ENCODE peak calls at places on chromosomes 7 and 10, in nine cellular contexts. T is upper lobe of right lung, D is brain microvascular endothelial cell, E is WTC11, K is breast epithelium, X is upper lobe of left lung, H is cardiac fibroblast, C is heart right ventricle, B is stomach. Z is an unnamed sample.

GRCh38 chr7:103348452-103348851 is 1.0 kb downstream of the PSMC2 start:
- DNase-seq in T (no peak), C (no peak), D (no peak), X (no peak), H (no peak), B (no peak), E (no peak), K (no peak), Z (no peak)

GRCh38 chr10:71877818-71878217 is 26.8 kb upstream of the PSAP start:
- DNase-seq in K (no peak), B (no peak), T (no peak), D (no peak), E (no peak), H (no peak), C (no peak), X (no peak), Z (no peak)

GRCh38 chr7:137681657-137682562 is 164.9 kb downstream of the DGKI start:
- DNase-seq in B (no peak), K (no peak), D (peak), E (no peak), T (no peak), X (no peak), C (no peak), H (peak), Z (no peak)

GRCh38 chr7:41881313-41882130 is 178.6 kb upstream of the INHBA start:
- DNase-seq in T (peak), X (peak), D (peak), E (no peak), K (no peak), C (peak), H (peak), B (no peak), Z (no peak)

GRCh38 chr7:30863694-30864011 is 48.0 kb upstream of the AQP1 start:
- DNase-seq in E (no peak), X (no peak), T (no peak), B (no peak), D (no peak), C (peak), K (no peak), H (peak), Z (no peak)

GRCh38 chr7:50664461-50664922 is 99.3 kb upstream of the DDC start:
- DNase-seq in E (no peak), H (peak), D (peak), C (no peak), B (no peak), T (no peak), X (no peak), K (no peak), Z (no peak)

GRCh38 chr10:89563861-89564478 is 28.6 kb upstream of the SLC16A12 start:
- DNase-seq in X (no peak), E (no peak), D (peak), H (peak), C (peak), T (no peak), B (no peak), K (no peak), Z (no peak)

GRCh38 chr7:29957921-29958320 is 31.7 kb downstream of the SCRN1 start:
- DNase-seq in C (no peak), K (no peak), H (no peak), T (no peak), B (no peak), E (no peak), X (no peak), D (no peak), Z (no peak)

GRCh38 chr10:131199646-131200045 is 111.9 kb downstream of the TCERG1L start:
- DNase-seq in C (no peak), E (no peak), D (no peak), B (peak), T (peak), K (no peak), X (peak), H (no peak), Z (peak)

GRCh38 chr10:119413738-119414611 is 128.5 kb downstream of the RGS10 start:
- DNase-seq in C (peak), D (peak), T (peak), H (peak), E (no peak), X (no peak), B (peak), K (no peak), Z (no peak)

GRCh38 chr7:5231811-5232484 is 41.9 kb downstream of the WIPI2 start:
- DNase-seq in B (no peak), E (no peak), C (no peak), T (no peak), K (no peak), X (peak), D (no peak), H (no peak), Z (no peak)

GRCh38 chr7:98303906-98304305 is 22.4 kb downstream of the BRI3 start:
- DNase-seq in X (no peak), T (no peak), D (no peak), H (no peak), K (no peak), B (no peak), C (no peak), E (peak), Z (no peak)

GRCh38 chr7:137120690-137121089 is 222.8 kb downstream of the PTN start:
- DNase-seq in E (no peak), X (no peak), K (no peak), D (no peak), H (no peak), C (no peak), B (no peak), T (no peak), Z (no peak)

GRCh38 chr10:70267161-70267933 is 16.5 kb downstream of the NPFFR1 start:
- DNase-seq in H (peak), X (peak), T (no peak), B (no peak), K (no peak), C (no peak), E (peak), D (peak), Z (no peak)

GRCh38 chr10:75437693-75438092 is 6.3 kb downstream of the LRMDA start:
- DNase-seq in K (no peak), H (no peak), C (no peak), X (no peak), T (no peak), B (no peak), D (no peak), E (no peak), Z (no peak)

GRCh38 chr7:24419070-24419469 is 135.1 kb downstream of the NPY start:
- DNase-seq in X (no peak), K (no peak), D (peak), E (no peak), B (no peak), T (no peak), H (peak), C (no peak), Z (no peak)

GRCh38 chr7:85111761-85112160 is 75.1 kb downstream of the SEMA3D start:
- DNase-seq in K (no peak), X (no peak), C (no peak), D (peak), T (no peak), H (peak), E (no peak), B (no peak), Z (no peak)

GRCh38 chr7:68107256-68107655 is 1110.6 kb downstream of the TYW1 start:
- DNase-seq in T (no peak), X (no peak), B (no peak), C (peak), E (no peak), D (no peak), H (peak), K (no peak), Z (no peak)

GRCh38 chr10:31023558-31023957 is 8.1 kb downstream of the ZNF438 start:
- DNase-seq in K (no peak), T (no peak), E (no peak), X (peak), D (no peak), C (no peak), B (no peak), H (no peak), Z (no peak)

GRCh38 chr10:8810677-8811076 is 756.2 kb downstream of the GATA3 start:
- DNase-seq in B (no peak), E (no peak), D (no peak), K (no peak), T (no peak), C (no peak), X (no peak), H (no peak), Z (no peak)

GRCh38 chr10:123145542-123146012 is 2.4 kb upstream of the HMX2 start:
- DNase-seq in K (no peak), C (no peak), H (no peak), E (peak), D (no peak), T (no peak), X (no peak), B (no peak), Z (no peak)

GRCh38 chr10:123143825-123144168 is 4.1 kb upstream of the HMX2 start:
- DNase-seq in K (no peak), H (no peak), X (no peak), C (no peak), B (no peak), D (no peak), E (no peak), T (no peak), Z (no peak)

GRCh38 chr10:123143162-123143824 is 4.6 kb upstream of the HMX2 start:
- DNase-seq in B (no peak), K (no peak), T (no peak), X (no peak), D (no peak), E (peak), H (no peak), C (no peak), Z (no peak)

GRCh38 chr10:123146013-123146891 is 1.7 kb upstream of the HMX2 start:
- DNase-seq in K (no peak), X (no peak), E (peak), H (no peak), D (no peak), T (no peak), C (no peak), B (no peak), Z (no peak)

GRCh38 chr10:123144697-123145541 is 3.0 kb upstream of the HMX2 start:
- DNase-seq in E (peak), B (no peak), H (no peak), X (no peak), D (no peak), K (no peak), T (no peak), C (no peak), Z (no peak)
- TF ChIP-seq CTCF in E (no peak), B (no peak), H (no peak), X (no peak), D (peak), K (no peak), T (no peak), C (no peak), Z (peak)

DNA sequence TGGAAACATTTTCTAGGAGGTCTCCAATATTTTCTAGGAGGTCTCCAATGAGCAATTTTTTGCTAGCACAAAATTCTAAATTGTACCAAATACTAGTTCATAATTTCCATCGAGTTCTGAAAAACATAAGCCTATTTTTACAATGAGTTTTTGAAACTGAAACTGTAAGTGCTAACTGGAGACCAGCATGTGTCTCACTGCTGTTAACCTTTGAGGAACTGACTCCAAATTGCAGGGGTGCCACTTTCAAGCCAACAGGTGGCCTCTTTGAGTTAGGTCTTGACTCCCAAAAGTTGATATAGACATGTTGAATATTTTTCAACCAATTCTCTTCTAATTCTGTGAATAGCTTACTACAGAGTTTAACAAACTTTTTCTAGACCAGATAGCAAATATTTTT is 58.8 kb downstream of the CAV1 start:
- DNase-seq in K (no peak), C (no peak), H (no peak), X (no peak), T (no peak), B (no peak), E (no peak), D (no peak), Z (no peak)
- TF ChIP-seq CTCF in K (no peak), C (no peak), H (no peak), X (no peak), T (no peak), B (no peak), E (no peak), D (no peak), Z (no peak)

GRCh38 chr10:92691591-92692084 is 1.9 kb downstream of the HHEX start:
- DNase-seq in K (no peak), X (peak), H (no peak), C (peak), D (no peak), E (peak), B (peak), T (peak), Z (no peak)

GRCh38 chr10:92689663-92690210 is at the start of gene HHEX:
- DNase-seq in K (no peak), T (peak), X (peak), C (peak), D (no peak), E (peak), H (peak), B (peak), Z (no peak)

GRCh38 chr10:92688927-92689662 is 660 bp upstream of the HHEX start:
- DNase-seq in D (peak), H (peak), K (no peak), C (peak), T (no peak), E (peak), X (peak), B (peak), Z (no peak)

GRCh38 chr10:92691042-92691590 is 1.4 kb downstream of the HHEX start:
- DNase-seq in D (no peak), X (peak), K (no peak), C (no peak), T (no peak), H (no peak), E (peak), B (no peak), Z (no peak)

DNA sequence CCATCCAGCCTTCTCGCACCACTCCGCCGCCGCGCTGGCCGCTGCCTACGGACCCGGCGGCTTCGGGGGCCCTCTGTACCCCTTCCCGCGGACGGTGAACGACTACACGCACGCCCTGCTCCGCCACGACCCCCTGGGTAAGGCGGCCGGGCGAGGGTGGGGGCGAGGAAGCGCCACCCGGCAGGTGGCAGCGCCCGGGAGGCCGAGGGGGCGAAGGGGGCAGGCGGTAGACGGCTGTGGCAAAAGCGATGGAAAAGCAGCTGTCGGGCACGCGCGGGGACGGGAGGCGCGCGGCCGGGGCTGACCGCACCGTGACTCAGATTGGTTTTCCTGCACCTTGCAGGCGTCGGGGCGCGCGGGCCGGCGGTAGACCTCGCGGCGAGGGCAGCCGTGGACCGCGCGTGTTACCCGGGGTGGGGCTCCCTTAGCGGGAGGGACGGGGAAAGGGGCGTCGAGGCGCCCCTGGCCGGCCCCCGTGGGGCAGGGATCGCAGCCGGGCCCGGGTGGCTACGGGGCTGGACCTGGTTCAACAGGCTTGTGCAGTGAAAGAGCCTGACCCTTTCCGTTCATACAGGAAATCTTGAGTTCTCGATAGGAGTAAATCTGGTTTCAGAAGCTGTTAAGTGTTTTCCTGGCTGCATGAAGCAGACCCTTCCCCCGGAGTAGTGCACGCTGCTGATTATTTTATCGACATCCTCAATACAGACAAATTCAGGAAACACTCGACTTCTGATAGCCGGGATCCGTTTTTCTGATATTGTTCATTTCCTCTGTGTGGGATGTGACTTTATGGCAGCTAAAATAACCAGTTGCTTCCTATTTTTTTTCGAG is 671 bp downstream of the HHEX start:
- DNase-seq in T (peak), B (peak), D (peak), H (peak), X (peak), C (peak), E (peak), K (no peak), Z (no peak)
- TF ChIP-seq CTCF in T (no peak), B (no peak), D (no peak), H (no peak), X (no peak), C (no peak), E (no peak), K (no peak), Z (no peak)

DNA sequence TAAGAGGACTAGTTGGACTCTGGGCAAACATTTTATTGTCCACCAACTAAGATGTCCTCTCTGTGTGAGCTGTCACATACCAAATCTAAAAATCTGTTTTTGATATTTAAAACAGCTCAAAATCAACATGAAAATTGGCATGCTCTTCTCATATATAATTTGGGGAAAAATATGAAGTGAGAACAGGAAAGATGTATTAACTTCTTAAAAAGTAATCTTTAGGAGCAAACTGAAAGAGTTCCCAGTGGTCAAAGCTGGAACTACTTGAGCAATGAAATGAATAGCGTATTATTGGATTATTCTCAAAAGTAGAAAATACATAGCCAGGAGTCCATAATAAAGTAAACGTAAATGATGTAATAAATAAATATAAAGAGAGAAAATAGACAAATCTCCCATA is 147.2 kb downstream of the DYNC1I1 start:
- DNase-seq in C (no peak), E (no peak), H (no peak), K (no peak), D (no peak), B (no peak), T (no peak), X (no peak), Z (no peak)
- TF ChIP-seq CTCF in C (no peak), E (no peak), H (peak), K (no peak), D (no peak), B (peak), T (no peak), X (no peak), Z (peak)

GRCh38 chr10:6410830-6411229 is 169.2 kb downstream of the PRKCQ start:
- DNase-seq in H (no peak), B (no peak), D (no peak), C (no peak), K (no peak), T (no peak), E (no peak), X (no peak), Z (no peak)

GRCh38 chr10:6406220-6407033 is 173.6 kb downstream of the PRKCQ start:
- DNase-seq in D (peak), X (no peak), K (no peak), E (no peak), C (no peak), H (peak), B (no peak), T (no peak), Z (no peak)

GRCh38 chr10:6409982-6410694 is 169.9 kb downstream of the PRKCQ start:
- DNase-seq in C (peak), T (no peak), H (peak), E (no peak), X (peak), B (no peak), D (peak), K (no peak), Z (no peak)

GRCh38 chr10:6407034-6407721 is 172.9 kb downstream of the PRKCQ start:
- DNase-seq in X (no peak), K (no peak), C (no peak), D (no peak), E (no peak), T (no peak), H (no peak), B (no peak), Z (no peak)

GRCh38 chr10:6408799-6409198 is 171.3 kb downstream of the PRKCQ start:
- DNase-seq in C (no peak), K (no peak), X (no peak), B (no peak), T (no peak), E (no peak), D (no peak), H (no peak), Z (no peak)
- TF ChIP-seq CTCF in C (no peak), K (no peak), X (no peak), B (no peak), T (no peak), E (no peak), D (no peak), H (peak), Z (peak)

GRCh38 chr10:43376046-43376635 is 4.7 kb downstream of the FXYD4 start:
- DNase-seq in C (no peak), B (no peak), K (peak), X (no peak), D (no peak), T (no peak), E (no peak), H (no peak), Z (no peak)

GRCh38 chr10:43376828-43377227 is 5.4 kb downstream of the FXYD4 start:
- DNase-seq in C (no peak), X (no peak), K (peak), H (no peak), D (no peak), B (no peak), T (no peak), E (no peak), Z (no peak)

GRCh38 chr10:43375401-43376020 is 4.1 kb downstream of the FXYD4 start:
- DNase-seq in X (peak), D (no peak), C (no peak), H (no peak), E (no peak), B (peak), T (peak), K (peak), Z (no peak)

GRCh38 chr10:43374194-43374593 is 2.8 kb downstream of the FXYD4 start:
- DNase-seq in C (no peak), X (no peak), T (no peak), H (no peak), B (no peak), D (no peak), E (no peak), K (no peak), Z (no peak)

DNA sequence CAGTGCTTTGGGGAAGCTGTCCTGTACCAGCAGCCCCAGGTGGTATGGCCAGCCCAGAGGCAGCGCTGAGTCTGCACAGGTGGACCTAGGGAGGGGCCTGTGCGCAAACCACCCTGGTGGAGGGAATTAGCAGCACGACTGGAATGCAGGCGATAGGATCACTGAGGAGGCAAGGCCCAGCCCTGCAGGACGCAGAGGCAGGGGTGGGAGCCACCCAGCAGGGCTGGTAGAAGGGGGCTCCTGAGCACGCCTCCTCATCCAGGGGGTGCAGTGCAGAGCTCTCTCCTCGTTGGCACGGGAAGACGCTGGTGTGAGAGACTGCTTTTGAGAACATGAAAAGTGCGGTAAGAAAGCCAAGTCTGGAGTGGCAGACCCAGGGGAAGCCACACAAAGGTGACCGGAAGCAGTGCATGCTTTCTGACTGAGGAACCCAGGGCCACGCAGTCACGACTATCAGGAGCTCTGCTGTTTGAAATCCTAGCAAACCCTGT is 6.0 kb downstream of the FXYD4 start:
- DNase-seq in K (peak), H (no peak), C (no peak), T (peak), E (peak), B (peak), D (no peak), X (no peak), Z (no peak)
- TF ChIP-seq CTCF in K (no peak), H (no peak), C (no peak), T (peak), E (no peak), B (no peak), D (no peak), X (no peak), Z (peak)

GRCh38 chr10:62690703-62691102 is 113.8 kb upstream of the ADO start:
- DNase-seq in K (no peak), T (no peak), B (no peak), C (no peak), D (no peak), X (no peak), E (peak), H (no peak), Z (no peak)
- TF ChIP-seq CTCF in K (no peak), T (no peak), B (no peak), C (no peak), D (no peak), X (no peak), E (no peak), H (no peak), Z (no peak)